ENCODE peak calls at places on chromosomes 2 and 18, in ten cellular contexts. One of them, this sample, is unnamed.

GRCh38 chr2:127389778-127390435 is 2.1 kb upstream of the MAP3K2 start:
- DNase-seq in hepatocyte: no peak
- DNase-seq in body of pancreas: no peak
- DNase-seq in endothelial cell of umbilical vein: no peak
- DNase-seq in kidney: no peak
- DNase-seq in pancreas: no peak
- DNase-seq in psoas muscle: no peak
- DNase-seq in IMR-90: no peak
- DNase-seq in CD8-positive, alpha-beta T cell: no peak
- DNase-seq in tibial artery: no peak
- DNase-seq in this sample: no peak

GRCh38 chr2:219079417-219079816 is 18.7 kb upstream of the IHH start:
- DNase-seq in hepatocyte: peak
- DNase-seq in body of pancreas: no peak
- DNase-seq in endothelial cell of umbilical vein: no peak
- DNase-seq in kidney: no peak
- DNase-seq in pancreas: no peak
- DNase-seq in psoas muscle: no peak
- DNase-seq in IMR-90: peak
- DNase-seq in CD8-positive, alpha-beta T cell: no peak
- DNase-seq in tibial artery: no peak
- DNase-seq in this sample: no peak

GRCh38 chr2:239459581-239459980 is 58.8 kb upstream of the HDAC4 start:
- DNase-seq in hepatocyte: no peak
- DNase-seq in body of pancreas: no peak
- DNase-seq in endothelial cell of umbilical vein: no peak
- DNase-seq in kidney: no peak
- DNase-seq in pancreas: no peak
- DNase-seq in psoas muscle: no peak
- DNase-seq in IMR-90: no peak
- DNase-seq in CD8-positive, alpha-beta T cell: no peak
- DNase-seq in tibial artery: no peak
- DNase-seq in this sample: no peak

GRCh38 chr18:59864446-59864764 is 35.4 kb upstream of the PMAIP1 start:
- DNase-seq in hepatocyte: no peak
- DNase-seq in body of pancreas: no peak
- DNase-seq in endothelial cell of umbilical vein: no peak
- DNase-seq in kidney: no peak
- DNase-seq in pancreas: no peak
- DNase-seq in psoas muscle: no peak
- DNase-seq in IMR-90: no peak
- DNase-seq in CD8-positive, alpha-beta T cell: no peak
- DNase-seq in tibial artery: no peak
- DNase-seq in this sample: no peak

GRCh38 chr2:194562329-194562728 is 1094.7 kb upstream of the SLC39A10 start:
- DNase-seq in hepatocyte: no peak
- DNase-seq in body of pancreas: no peak
- DNase-seq in endothelial cell of umbilical vein: no peak
- DNase-seq in kidney: no peak
- DNase-seq in pancreas: no peak
- DNase-seq in psoas muscle: no peak
- DNase-seq in IMR-90: no peak
- DNase-seq in CD8-positive, alpha-beta T cell: no peak
- DNase-seq in tibial artery: no peak
- DNase-seq in this sample: no peak

GRCh38 chr2:126658316-126658909 is 2.5 kb downstream of the GYPC start:
- DNase-seq in hepatocyte: no peak
- DNase-seq in body of pancreas: no peak
- DNase-seq in endothelial cell of umbilical vein: no peak
- DNase-seq in kidney: no peak
- DNase-seq in pancreas: no peak
- DNase-seq in psoas muscle: no peak
- DNase-seq in IMR-90: no peak
- DNase-seq in CD8-positive, alpha-beta T cell: no peak
- DNase-seq in tibial artery: no peak
- DNase-seq in this sample: no peak

GRCh38 chr2:165417009-165417408 is 52.5 kb upstream of the CSRNP3 start:
- DNase-seq in hepatocyte: no peak
- DNase-seq in body of pancreas: no peak
- DNase-seq in endothelial cell of umbilical vein: no peak
- DNase-seq in kidney: no peak
- DNase-seq in pancreas: no peak
- DNase-seq in psoas muscle: no peak
- DNase-seq in IMR-90: no peak
- DNase-seq in CD8-positive, alpha-beta T cell: no peak
- DNase-seq in tibial artery: no peak
- DNase-seq in this sample: no peak

GRCh38 chr2:108396845-108397244 is 19.1 kb downstream of the SULT1C4 start:
- DNase-seq in hepatocyte: no peak
- DNase-seq in body of pancreas: no peak
- DNase-seq in endothelial cell of umbilical vein: peak
- DNase-seq in kidney: no peak
- DNase-seq in pancreas: no peak
- DNase-seq in psoas muscle: no peak
- DNase-seq in IMR-90: peak
- DNase-seq in CD8-positive, alpha-beta T cell: no peak
- DNase-seq in tibial artery: no peak
- DNase-seq in this sample: no peak

GRCh38 chr2:154507186-154507585 is 191.3 kb upstream of the KCNJ3 start:
- DNase-seq in hepatocyte: no peak
- DNase-seq in body of pancreas: no peak
- DNase-seq in endothelial cell of umbilical vein: no peak
- DNase-seq in kidney: no peak
- DNase-seq in pancreas: no peak
- DNase-seq in psoas muscle: no peak
- DNase-seq in IMR-90: no peak
- DNase-seq in CD8-positive, alpha-beta T cell: no peak
- DNase-seq in tibial artery: no peak
- DNase-seq in this sample: no peak
- TF ChIP-seq CTCF in hepatocyte: peak
- TF ChIP-seq CTCF in body of pancreas: no peak
- TF ChIP-seq CTCF in endothelial cell of umbilical vein: no peak
- TF ChIP-seq CTCF in kidney: no peak
- TF ChIP-seq CTCF in pancreas: no peak
- TF ChIP-seq CTCF in psoas muscle: no peak
- TF ChIP-seq CTCF in IMR-90: no peak
- TF ChIP-seq CTCF in CD8-positive, alpha-beta T cell: no peak
- TF ChIP-seq CTCF in tibial artery: no peak
- TF ChIP-seq CTCF in this sample: no peak

GRCh38 chr2:72117029-72117428 is 30.6 kb downstream of the CYP26B1 start:
- DNase-seq in hepatocyte: no peak
- DNase-seq in body of pancreas: no peak
- DNase-seq in endothelial cell of umbilical vein: no peak
- DNase-seq in kidney: no peak
- DNase-seq in pancreas: no peak
- DNase-seq in psoas muscle: no peak
- DNase-seq in IMR-90: no peak
- DNase-seq in CD8-positive, alpha-beta T cell: no peak
- DNase-seq in tibial artery: no peak
- DNase-seq in this sample: no peak

GRCh38 chr2:72116081-72116533 is 31.6 kb downstream of the CYP26B1 start:
- DNase-seq in hepatocyte: no peak
- DNase-seq in body of pancreas: no peak
- DNase-seq in endothelial cell of umbilical vein: no peak
- DNase-seq in kidney: no peak
- DNase-seq in pancreas: no peak
- DNase-seq in psoas muscle: no peak
- DNase-seq in IMR-90: no peak
- DNase-seq in CD8-positive, alpha-beta T cell: no peak
- DNase-seq in tibial artery: no peak
- DNase-seq in this sample: no peak

GRCh38 chr2:72113847-72114692 is 33.6 kb downstream of the CYP26B1 start:
- DNase-seq in hepatocyte: no peak
- DNase-seq in body of pancreas: no peak
- DNase-seq in endothelial cell of umbilical vein: no peak
- DNase-seq in kidney: no peak
- DNase-seq in pancreas: no peak
- DNase-seq in psoas muscle: no peak
- DNase-seq in IMR-90: no peak
- DNase-seq in CD8-positive, alpha-beta T cell: no peak
- DNase-seq in tibial artery: no peak
- DNase-seq in this sample: no peak

GRCh38 chr2:72114693-72115051 is 33.0 kb downstream of the CYP26B1 start:
- DNase-seq in hepatocyte: no peak
- DNase-seq in body of pancreas: no peak
- DNase-seq in endothelial cell of umbilical vein: no peak
- DNase-seq in kidney: no peak
- DNase-seq in pancreas: no peak
- DNase-seq in psoas muscle: no peak
- DNase-seq in IMR-90: no peak
- DNase-seq in CD8-positive, alpha-beta T cell: no peak
- DNase-seq in tibial artery: no peak
- DNase-seq in this sample: no peak

GRCh38 chr2:72115361-72116080 is 32.1 kb downstream of the CYP26B1 start:
- DNase-seq in hepatocyte: peak
- DNase-seq in body of pancreas: no peak
- DNase-seq in endothelial cell of umbilical vein: peak
- DNase-seq in kidney: peak
- DNase-seq in pancreas: no peak
- DNase-seq in psoas muscle: no peak
- DNase-seq in IMR-90: peak
- DNase-seq in CD8-positive, alpha-beta T cell: no peak
- DNase-seq in tibial artery: no peak
- DNase-seq in this sample: no peak
- H3K4me3 ChIP-seq in hepatocyte: no peak
- H3K4me3 ChIP-seq in body of pancreas: no peak
- H3K4me3 ChIP-seq in endothelial cell of umbilical vein: no peak
- H3K4me3 ChIP-seq in kidney: no peak
- H3K4me3 ChIP-seq in pancreas: no peak
- H3K4me3 ChIP-seq in psoas muscle: no peak
- H3K4me3 ChIP-seq in IMR-90: no peak
- H3K4me3 ChIP-seq in CD8-positive, alpha-beta T cell: no peak
- H3K4me3 ChIP-seq in tibial artery: no peak
- H3K4me3 ChIP-seq in this sample: no peak

GRCh38 chr2:99863236-99863913 is 279.0 kb downstream of the AFF3 start:
- DNase-seq in hepatocyte: no peak
- DNase-seq in body of pancreas: no peak
- DNase-seq in endothelial cell of umbilical vein: no peak
- DNase-seq in kidney: no peak
- DNase-seq in pancreas: no peak
- DNase-seq in psoas muscle: no peak
- DNase-seq in IMR-90: peak
- DNase-seq in CD8-positive, alpha-beta T cell: no peak
- DNase-seq in tibial artery: no peak
- DNase-seq in this sample: no peak

GRCh38 chr2:99862566-99862965 is 279.8 kb downstream of the AFF3 start:
- DNase-seq in hepatocyte: no peak
- DNase-seq in body of pancreas: no peak
- DNase-seq in endothelial cell of umbilical vein: no peak
- DNase-seq in kidney: no peak
- DNase-seq in pancreas: no peak
- DNase-seq in psoas muscle: no peak
- DNase-seq in IMR-90: no peak
- DNase-seq in CD8-positive, alpha-beta T cell: no peak
- DNase-seq in tibial artery: no peak
- DNase-seq in this sample: no peak

GRCh38 chr2:99861376-99861760 is 281.0 kb downstream of the AFF3 start:
- DNase-seq in hepatocyte: no peak
- DNase-seq in body of pancreas: no peak
- DNase-seq in endothelial cell of umbilical vein: peak
- DNase-seq in kidney: no peak
- DNase-seq in pancreas: no peak
- DNase-seq in psoas muscle: no peak
- DNase-seq in IMR-90: peak
- DNase-seq in CD8-positive, alpha-beta T cell: no peak
- DNase-seq in tibial artery: no peak
- DNase-seq in this sample: no peak

GRCh38 chr2:99858951-99859596 is 283.3 kb downstream of the AFF3 start:
- DNase-seq in hepatocyte: no peak
- DNase-seq in body of pancreas: no peak
- DNase-seq in endothelial cell of umbilical vein: no peak
- DNase-seq in kidney: no peak
- DNase-seq in pancreas: no peak
- DNase-seq in psoas muscle: no peak
- DNase-seq in IMR-90: peak
- DNase-seq in CD8-positive, alpha-beta T cell: no peak
- DNase-seq in tibial artery: no peak
- DNase-seq in this sample: no peak

DNA sequence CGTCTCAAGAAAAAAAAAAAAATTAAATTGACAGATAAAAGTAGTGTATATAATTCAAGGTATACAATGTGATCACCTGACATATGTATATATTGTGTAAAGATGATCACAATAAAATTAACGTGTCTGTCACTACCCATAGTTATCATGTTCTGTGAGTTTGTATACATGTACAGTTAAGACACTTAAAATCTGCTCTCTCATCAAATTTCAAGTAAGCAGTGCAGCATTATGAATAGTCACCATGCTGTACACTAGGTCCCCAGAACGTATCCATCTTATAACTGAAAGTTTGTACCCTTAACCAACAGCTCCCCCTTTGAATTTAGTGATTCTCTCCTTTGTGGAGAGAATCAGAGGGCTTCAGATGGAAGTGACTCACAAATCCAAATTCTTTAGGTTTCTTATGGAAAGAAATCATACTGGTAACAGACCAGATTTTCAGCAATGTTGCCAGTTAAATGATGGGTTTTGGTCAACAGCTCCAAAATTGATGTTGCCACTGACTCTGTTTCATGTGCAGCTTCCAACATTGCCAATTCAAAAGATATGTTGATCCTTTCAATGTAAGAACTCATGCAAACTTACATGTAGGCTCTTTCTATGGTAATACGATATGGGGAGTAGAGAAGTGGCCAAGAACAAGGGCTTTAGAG is 281.5 kb downstream of the AFF3 start:
- DNase-seq in hepatocyte: no peak
- DNase-seq in body of pancreas: no peak
- DNase-seq in endothelial cell of umbilical vein: no peak
- DNase-seq in kidney: no peak
- DNase-seq in pancreas: no peak
- DNase-seq in psoas muscle: no peak
- DNase-seq in IMR-90: peak
- DNase-seq in CD8-positive, alpha-beta T cell: no peak
- DNase-seq in tibial artery: no peak
- DNase-seq in this sample: no peak
- H3K27ac ChIP-seq in hepatocyte: no peak
- H3K27ac ChIP-seq in body of pancreas: no peak
- H3K27ac ChIP-seq in endothelial cell of umbilical vein: peak
- H3K27ac ChIP-seq in kidney: no peak
- H3K27ac ChIP-seq in pancreas: no peak
- H3K27ac ChIP-seq in psoas muscle: no peak
- H3K27ac ChIP-seq in IMR-90: peak
- H3K27ac ChIP-seq in CD8-positive, alpha-beta T cell: no peak
- H3K27ac ChIP-seq in tibial artery: no peak
- H3K27ac ChIP-seq in this sample: no peak

DNA sequence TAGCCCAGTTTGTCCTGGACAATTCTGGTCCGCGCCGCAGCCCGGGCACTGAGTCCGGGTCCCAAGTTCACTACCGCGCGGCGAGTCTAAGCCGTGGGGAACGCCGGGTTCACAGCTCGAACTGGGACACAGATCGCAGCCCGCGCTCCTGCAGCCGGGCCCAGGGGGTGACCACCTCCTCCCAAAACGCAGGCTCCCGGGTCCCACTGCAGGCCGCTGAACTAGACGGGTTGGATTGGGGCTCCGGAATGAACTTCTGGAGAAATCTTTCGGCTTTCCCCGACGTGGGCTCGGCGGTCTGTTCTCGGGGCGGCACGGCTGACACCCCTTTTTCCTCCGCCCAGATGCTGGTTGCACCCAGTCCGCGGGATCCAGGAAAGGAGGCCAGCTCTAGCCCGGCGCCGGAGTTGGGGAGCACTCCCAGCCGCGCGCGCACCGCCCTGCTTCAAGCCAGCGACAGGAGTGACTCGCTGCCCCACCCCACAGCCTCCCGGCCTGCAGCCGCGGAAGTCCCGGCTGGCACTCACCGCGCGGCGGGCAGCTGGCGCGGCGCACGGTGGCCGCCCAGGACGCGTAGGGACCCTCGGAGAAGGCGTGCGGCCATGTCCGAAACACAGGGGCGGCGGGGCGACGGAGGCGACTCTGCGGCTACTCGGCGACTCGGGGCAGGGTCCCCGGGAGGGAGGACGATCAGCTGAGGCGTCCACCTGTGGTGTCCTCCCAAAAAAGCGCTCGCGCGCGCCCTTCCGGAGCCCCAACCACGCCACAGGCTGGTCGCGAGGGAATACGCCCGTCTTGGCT is at the start of gene ACADL:
- DNase-seq in hepatocyte: peak
- DNase-seq in body of pancreas: peak
- DNase-seq in endothelial cell of umbilical vein: peak
- DNase-seq in kidney: peak
- DNase-seq in pancreas: peak
- DNase-seq in psoas muscle: peak
- DNase-seq in IMR-90: no peak
- DNase-seq in CD8-positive, alpha-beta T cell: no peak
- DNase-seq in tibial artery: peak
- DNase-seq in this sample: peak
- TF ChIP-seq CTCF in hepatocyte: no peak
- TF ChIP-seq CTCF in body of pancreas: no peak
- TF ChIP-seq CTCF in endothelial cell of umbilical vein: no peak
- TF ChIP-seq CTCF in kidney: no peak
- TF ChIP-seq CTCF in pancreas: no peak
- TF ChIP-seq CTCF in psoas muscle: peak
- TF ChIP-seq CTCF in IMR-90: no peak
- TF ChIP-seq CTCF in CD8-positive, alpha-beta T cell: no peak
- TF ChIP-seq CTCF in tibial artery: no peak
- TF ChIP-seq CTCF in this sample: no peak